ENCODE peak calls at places on chromosomes 16 and 17, in four cellular contexts. X is Caco-2, Y is AG04450, Q is SK-N-SH. W is an unnamed sample.

GRCh38 chr17:61208301-61209098 is 191.1 kb upstream of the TBX2 start:
- DNase-seq in Y (peak), Q (no peak), X (no peak), W (no peak)

GRCh38 chr17:56635640-56636039 is 42.1 kb downstream of the NOG start:
- DNase-seq in Y (no peak), Q (no peak), X (no peak), W (no peak)

GRCh38 chr17:20993863-20994778 is 48.7 kb downstream of the USP22 start:
- DNase-seq in X (no peak), Q (peak), Y (no peak), W (no peak)

GRCh38 chr17:7889166-7889584 is 586 bp downstream of the CHD3 start:
- DNase-seq in Q (peak), Y (peak), X (no peak), W (peak)

GRCh38 chr16:48444574-48444973 is 59.4 kb upstream of the SIAH1 start:
- DNase-seq in Y (peak), Q (no peak), X (no peak), W (peak)

GRCh38 chr16:9374076-9374475 is 282.6 kb downstream of the HAPSTR1 start:
- DNase-seq in Q (no peak), Y (no peak), X (no peak), W (no peak)

GRCh38 chr17:73546770-73547345 is 97.4 kb downstream of the SDK2 start:
- DNase-seq in Q (peak), X (peak), Y (no peak), W (peak)

GRCh38 chr17:4433515-4434031 is at the start of gene SPNS3:
- DNase-seq in X (no peak), Q (no peak), Y (no peak), W (no peak)

GRCh38 chr17:18916816-18917496 is 35.0 kb upstream of the SLC5A10 start:
- DNase-seq in X (no peak), Q (no peak), Y (no peak), W (no peak)

GRCh38 chr16:77660311-77660710 is 62.0 kb upstream of the NUDT7 start:
- DNase-seq in X (no peak), Y (peak), Q (peak), W (peak)

GRCh38 chr17:42424991-42425610 is 2.0 kb upstream of the CAVIN1 start:
- DNase-seq in Y (no peak), Q (no peak), X (no peak), W (no peak)

GRCh38 chr16:68468849-68469248 is 20.5 kb upstream of the SMPD3 start:
- DNase-seq in X (no peak), Q (no peak), Y (no peak), W (no peak)

GRCh38 chr17:55794681-55795080 is 43.8 kb downstream of the PCTP start:
- DNase-seq in Q (no peak), Y (no peak), X (no peak), W (no peak)

GRCh38 chr16:22661161-22661647 is 150.5 kb downstream of the NPIPB5 start:
- DNase-seq in Y (no peak), Q (no peak), X (no peak), W (no peak)

GRCh38 chr16:69327585-69328310 is 2.6 kb downstream of the PDF start:
- DNase-seq in X (no peak), Y (no peak), Q (no peak), W (no peak)

GRCh38 chr16:84941916-84942315 is 69.4 kb downstream of the ZDHHC7 start:
- DNase-seq in X (no peak), Y (no peak), Q (no peak), W (no peak)

GRCh38 chr16:30028438-30029093 is 2.5 kb downstream of the TLCD3B start:
- DNase-seq in Y (no peak), X (no peak), Q (no peak), W (peak)

GRCh38 chr16:86071611-86072240 is 172.8 kb downstream of the IRF8 start:
- DNase-seq in Q (no peak), Y (no peak), X (no peak), W (no peak)

GRCh38 chr16:64428463-64428862 is 693.4 kb downstream of the CDH11 start:
- DNase-seq in X (no peak), Y (peak), Q (peak), W (no peak)

GRCh38 chr17:42472709-42473521 is 14.2 kb downstream of the ATP6V0A1 start:
- DNase-seq in Y (peak), Q (no peak), X (no peak), W (no peak)

GRCh38 chr17:27339198-27339835 is 45.4 kb downstream of the WSB1 start:
- DNase-seq in Y (no peak), X (no peak), Q (no peak), W (no peak)

GRCh38 chr17:63035271-63035670 is 69.2 kb downstream of the TANC2 start:
- DNase-seq in X (no peak), Y (peak), Q (no peak), W (no peak)